ENCODE peak calls at places on chromosomes 4 and X, in five cellular contexts. F is A549, T is progenitor cell of endocrine pancreas, P is choroid plexus epithelial cell, M is lower lobe of right lung. J is an unnamed sample.

GRCh38 chr4:111404673-111405072 is 740.6 kb upstream of the FAM241A start:
- DNase-seq in F (no peak), T (no peak), P (no peak), M (no peak), J (no peak)

GRCh38 chrX:106802388-106803275 is at the start of gene TBC1D8B:
- DNase-seq in F (peak; percentile 89), T (peak; percentile 48), P (peak; percentile 93), M (peak; percentile 73), J (no peak)

GRCh38 chrX:39815621-39816020 is 282.1 kb downstream of the BCOR start:
- DNase-seq in F (no peak), T (no peak), P (no peak), M (no peak), J (no peak)

GRCh38 chrX:40423299-40423698 is 157.5 kb upstream of the ATP6AP2 start:
- DNase-seq in F (no peak), T (no peak), P (peak; percentile 82), M (no peak), J (no peak)

GRCh38 chr4:10276152-10276551 is 159.6 kb upstream of the WDR1 start:
- DNase-seq in F (no peak), T (no peak), P (no peak), M (no peak), J (no peak)

GRCh38 chr4:173191623-173192041 is 23.0 kb downstream of the GALNT7 start:
- DNase-seq in F (peak; percentile 18), T (no peak), P (peak; percentile 50), M (no peak), J (no peak)

GRCh38 chr4:145805490-145805889 is 125.5 kb downstream of the C4orf51 start:
- DNase-seq in F (peak; percentile 16), T (no peak), P (peak; percentile 84), M (no peak), J (no peak)

GRCh38 chr4:188002751-188003150 is 7.2 kb downstream of the ZFP42 start:
- DNase-seq in F (no peak), T (no peak), P (no peak), M (no peak), J (no peak)

DNA sequence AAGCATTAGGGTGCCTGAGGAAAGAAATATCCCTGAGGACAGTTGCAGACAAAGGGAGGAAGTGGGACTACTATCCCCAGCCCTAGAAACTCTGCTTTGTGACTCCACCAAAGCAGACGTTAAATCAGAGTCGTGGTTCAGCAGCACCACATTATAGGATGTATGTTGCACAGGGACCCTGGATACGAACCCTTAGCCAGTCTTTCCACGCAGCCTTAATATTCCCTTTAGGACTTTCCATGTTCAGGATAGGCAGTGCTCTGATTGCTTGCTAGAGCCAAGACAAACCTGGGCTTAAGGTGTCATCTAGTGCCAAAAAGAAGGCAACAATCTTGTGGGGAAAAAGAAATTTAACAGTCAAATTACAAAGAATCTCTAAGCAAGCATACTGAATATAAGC is 62.6 kb downstream of the MAD2L1 start:
- DNase-seq in F (no peak), T (no peak), P (no peak), M (no peak), J (no peak)
- TF ChIP-seq CTCF in F (no peak), T (no peak), P (no peak), M (no peak), J (no peak)

GRCh38 chrX:53279296-53280237 is 1.8 kb downstream of the IQSEC2 start:
- DNase-seq in F (no peak), T (no peak), P (no peak), M (no peak), J (no peak)
- TF ChIP-seq CTCF in F (peak; percentile 39), T (no peak), P (peak; percentile 11), M (no peak), J (peak; percentile 9)

DNA sequence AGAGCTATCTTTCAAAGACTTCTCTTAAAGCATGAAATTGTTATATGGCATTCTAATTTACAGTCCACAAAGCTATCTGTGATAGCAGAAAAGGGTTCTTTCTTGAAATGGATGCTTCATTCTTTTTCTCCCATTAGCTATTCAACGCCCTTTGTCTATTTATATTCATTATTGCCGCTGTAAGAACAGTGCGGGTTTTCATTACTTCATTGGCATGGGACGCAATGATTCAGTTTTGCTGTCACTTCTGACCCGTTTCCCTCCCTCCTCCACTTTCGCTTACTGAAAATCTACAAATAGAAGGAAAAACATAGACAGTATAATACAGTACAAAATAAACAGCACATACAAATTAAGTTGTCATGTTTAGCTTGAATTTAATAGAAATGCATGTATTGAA is 394.7 kb downstream of the PCDH7 start:
- DNase-seq in F (no peak), T (no peak), P (no peak), M (no peak), J (no peak)
- TF ChIP-seq CTCF in F (no peak), T (no peak), P (no peak), M (no peak), J (no peak)

DNA sequence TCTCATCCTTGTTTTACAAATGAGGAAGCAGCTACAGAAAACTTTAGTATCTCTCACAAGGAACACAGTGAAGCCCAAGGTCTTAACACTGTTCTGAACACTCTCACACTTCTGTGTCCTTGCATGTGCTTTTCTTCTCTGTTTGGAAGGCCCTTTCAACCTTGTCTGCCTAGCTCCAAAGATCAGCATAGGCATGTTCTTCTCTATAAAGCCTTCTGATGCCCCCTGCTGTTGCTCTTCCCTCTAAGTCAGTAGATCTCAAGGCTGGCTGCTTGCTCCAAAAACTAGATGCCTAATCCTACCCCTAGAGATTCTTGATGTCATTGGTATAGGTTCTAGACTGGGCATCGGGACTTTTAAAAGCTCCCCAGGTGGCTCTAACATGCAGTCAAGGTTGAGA is 5.9 kb downstream of the APOO start:
- DNase-seq in F (peak; percentile 92), T (no peak), P (peak; percentile 89), M (no peak), J (no peak)
- TF ChIP-seq CTCF in F (peak; percentile 67), T (peak; percentile 61), P (peak; percentile 69), M (peak; percentile 53), J (peak; percentile 77)

GRCh38 chr4:2241410-2242353 is at the start of the genes HAUS3 and POLN:
- DNase-seq in F (peak; percentile 96), T (peak; percentile 99), P (peak; percentile 98), M (peak; percentile 99), J (peak; percentile 99)
- TF ChIP-seq CTCF in F (no peak), T (no peak), P (no peak), M (no peak), J (peak; percentile 36)

GRCh38 chr4:103915224-103915869 is 195.6 kb upstream of the TACR3 start:
- DNase-seq in F (peak; percentile 13), T (no peak), P (peak; percentile 42), M (no peak), J (no peak)
- TF ChIP-seq CTCF in F (peak; percentile 54), T (peak; percentile 83), P (peak; percentile 59), M (peak; percentile 34), J (peak; percentile 83)

DNA sequence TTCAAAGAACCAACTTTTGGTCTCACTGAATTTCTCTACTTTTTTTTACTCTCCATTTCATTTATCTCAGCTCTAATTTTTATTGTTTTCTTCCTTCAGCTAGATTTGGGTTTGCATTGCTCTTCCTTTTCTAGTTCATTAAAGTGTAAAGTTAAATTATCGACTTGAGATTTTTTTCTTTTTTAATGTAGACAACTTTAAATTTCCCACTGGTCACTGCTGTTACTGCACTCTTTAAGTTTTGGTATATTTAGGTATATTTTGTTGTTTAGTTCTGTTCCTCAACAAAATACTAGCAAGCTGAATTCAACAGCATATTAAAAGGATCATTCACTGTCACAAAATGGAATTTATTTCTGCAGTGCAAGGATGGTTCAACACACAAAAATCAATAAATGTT is 572.0 kb upstream of the DIAPH2 start:
- DNase-seq in F (no peak), T (no peak), P (no peak), M (no peak), J (no peak)
- TF ChIP-seq CTCF in F (no peak), T (no peak), P (no peak), M (no peak), J (no peak)

GRCh38 chr4:176563591-176563990 is 229.1 kb downstream of the VEGFC start:
- DNase-seq in F (peak; percentile 80), T (no peak), P (peak; percentile 81), M (no peak), J (no peak)
- TF ChIP-seq CTCF in F (peak; percentile 49), T (no peak), P (peak; percentile 52), M (no peak), J (peak; percentile 74)